ENCODE peak calls at places on chromosomes 13 and 19, in four cellular contexts. One of them, this sample, is unnamed.

GRCh38 chr13:40477623-40478608 is 188.5 kb downstream of the FOXO1 start:
- DNase-seq in psoas muscle: peak; percentile 82
- DNase-seq in thoracic aorta: no peak
- DNase-seq in D721Med: no peak
- DNase-seq in this sample: peak; percentile 62

GRCh38 chr19:55447421-55448174 is 4.5 kb upstream of the SHISA7 start:
- DNase-seq in psoas muscle: no peak
- DNase-seq in thoracic aorta: no peak
- DNase-seq in D721Med: no peak
- DNase-seq in this sample: no peak

GRCh38 chr19:34589730-34590129 is 87.2 kb downstream of the SCGB2B2 start:
- DNase-seq in psoas muscle: no peak
- DNase-seq in thoracic aorta: no peak
- DNase-seq in D721Med: no peak
- DNase-seq in this sample: no peak

GRCh38 chr13:71659427-71659826 is 207.6 kb downstream of the DACH1 start:
- DNase-seq in psoas muscle: no peak
- DNase-seq in thoracic aorta: no peak
- DNase-seq in D721Med: no peak
- DNase-seq in this sample: no peak

GRCh38 chr19:2865334-2866221 is 1.6 kb upstream of the ZNF556 start:
- DNase-seq in psoas muscle: no peak
- DNase-seq in thoracic aorta: no peak
- DNase-seq in D721Med: no peak
- DNase-seq in this sample: no peak

GRCh38 chr13:75372517-75372916 is 109.5 kb downstream of the TBC1D4 start:
- DNase-seq in psoas muscle: no peak
- DNase-seq in thoracic aorta: no peak
- DNase-seq in D721Med: no peak
- DNase-seq in this sample: no peak

GRCh38 chr13:71015021-71015420 is 852.0 kb downstream of the DACH1 start:
- DNase-seq in psoas muscle: no peak
- DNase-seq in thoracic aorta: no peak
- DNase-seq in D721Med: no peak
- DNase-seq in this sample: no peak

GRCh38 chr19:46442808-46443450 is 14.2 kb upstream of the PNMA8C start:
- DNase-seq in psoas muscle: no peak
- DNase-seq in thoracic aorta: no peak
- DNase-seq in D721Med: no peak
- DNase-seq in this sample: no peak

GRCh38 chr13:91269237-91269636 is 78.2 kb upstream of the MIR17HG start:
- DNase-seq in psoas muscle: no peak
- DNase-seq in thoracic aorta: no peak
- DNase-seq in D721Med: no peak
- DNase-seq in this sample: no peak

GRCh38 chr19:31518626-31519025 is 169.4 kb upstream of the TSHZ3 start:
- DNase-seq in psoas muscle: no peak
- DNase-seq in thoracic aorta: no peak
- DNase-seq in D721Med: no peak
- DNase-seq in this sample: no peak

GRCh38 chr13:31639443-31640163 is 99.7 kb upstream of the RXFP2 start:
- DNase-seq in psoas muscle: no peak
- DNase-seq in thoracic aorta: no peak
- DNase-seq in D721Med: no peak
- DNase-seq in this sample: no peak

GRCh38 chr19:19261350-19262189 is 11.5 kb downstream of the TM6SF2 start:
- DNase-seq in psoas muscle: no peak
- DNase-seq in thoracic aorta: no peak
- DNase-seq in D721Med: no peak
- DNase-seq in this sample: no peak

GRCh38 chr19:30696514-30696913 is 324.3 kb downstream of the ZNF536 start:
- DNase-seq in psoas muscle: no peak
- DNase-seq in thoracic aorta: no peak
- DNase-seq in D721Med: peak; percentile 49
- DNase-seq in this sample: no peak

GRCh38 chr13:104085611-104086010 is 1019.4 kb upstream of the SLC10A2 start:
- DNase-seq in psoas muscle: no peak
- DNase-seq in thoracic aorta: no peak
- DNase-seq in D721Med: no peak
- DNase-seq in this sample: no peak

GRCh38 chr19:48363500-48363809 is 285 bp downstream of the TMEM143 start:
- DNase-seq in psoas muscle: no peak
- DNase-seq in thoracic aorta: no peak
- DNase-seq in D721Med: no peak
- DNase-seq in this sample: no peak

GRCh38 chr19:6809262-6809661 is 36.8 kb downstream of the VAV1 start:
- DNase-seq in psoas muscle: no peak
- DNase-seq in thoracic aorta: no peak
- DNase-seq in D721Med: no peak
- DNase-seq in this sample: no peak

GRCh38 chr13:111916201-111916600 is 150.7 kb upstream of the SOX1 start:
- DNase-seq in psoas muscle: no peak
- DNase-seq in thoracic aorta: no peak
- DNase-seq in D721Med: no peak
- DNase-seq in this sample: no peak

GRCh38 chr13:44331912-44332840 is 41.4 kb upstream of the SERP2 start:
- DNase-seq in psoas muscle: peak; percentile 70
- DNase-seq in thoracic aorta: peak; percentile 71
- DNase-seq in D721Med: no peak
- DNase-seq in this sample: peak; percentile 69

GRCh38 chr19:38644719-38645118 is 2.7 kb upstream of the ACTN4 start:
- DNase-seq in psoas muscle: no peak
- DNase-seq in thoracic aorta: no peak
- DNase-seq in D721Med: no peak
- DNase-seq in this sample: no peak

GRCh38 chr13:48595330-48596127 is 58.2 kb upstream of the CYSLTR2 start:
- DNase-seq in psoas muscle: no peak
- DNase-seq in thoracic aorta: no peak
- DNase-seq in D721Med: no peak
- DNase-seq in this sample: peak; percentile 49

GRCh38 chr19:34499155-34499834 is 17.7 kb downstream of the WTIP start:
- DNase-seq in psoas muscle: no peak
- DNase-seq in thoracic aorta: no peak
- DNase-seq in D721Med: no peak
- DNase-seq in this sample: no peak

GRCh38 chr19:13212759-13213330 is 62.6 kb downstream of the IER2 start:
- DNase-seq in psoas muscle: peak; percentile 71
- DNase-seq in thoracic aorta: no peak
- DNase-seq in D721Med: no peak
- DNase-seq in this sample: peak; percentile 50

GRCh38 chr19:44718441-44719261 is 19.7 kb downstream of the CEACAM16 start:
- DNase-seq in psoas muscle: peak; percentile 71
- DNase-seq in thoracic aorta: peak; percentile 36
- DNase-seq in D721Med: no peak
- DNase-seq in this sample: peak; percentile 78

GRCh38 chr19:49441210-49441959 is at the start of gene SLC17A7:
- DNase-seq in psoas muscle: peak; percentile 83
- DNase-seq in thoracic aorta: no peak
- DNase-seq in D721Med: peak; percentile 87
- DNase-seq in this sample: peak; percentile 63

GRCh38 chr13:29472317-29472961 is 123.0 kb downstream of the SLC7A1 start:
- DNase-seq in psoas muscle: no peak
- DNase-seq in thoracic aorta: no peak
- DNase-seq in D721Med: no peak
- DNase-seq in this sample: no peak

GRCh38 chr19:47726467-47726866 is 13.2 kb downstream of the EHD2 start:
- DNase-seq in psoas muscle: no peak
- DNase-seq in thoracic aorta: no peak
- DNase-seq in D721Med: no peak
- DNase-seq in this sample: no peak

GRCh38 chr19:17576758-17577532 is 21.5 kb downstream of the COLGALT1 start:
- DNase-seq in psoas muscle: peak; percentile 80
- DNase-seq in thoracic aorta: no peak
- DNase-seq in D721Med: no peak
- DNase-seq in this sample: no peak

GRCh38 chr19:51111606-51112005 is 3.4 kb upstream of the CTU1 start:
- DNase-seq in psoas muscle: no peak
- DNase-seq in thoracic aorta: no peak
- DNase-seq in D721Med: no peak
- DNase-seq in this sample: no peak
- TF ChIP-seq CTCF in psoas muscle: no peak
- TF ChIP-seq CTCF in thoracic aorta: no peak
- TF ChIP-seq CTCF in D721Med: no peak
- TF ChIP-seq CTCF in this sample: no peak

GRCh38 chr13:106520205-106521004 is 15.1 kb downstream of the EFNB2 start:
- DNase-seq in psoas muscle: no peak
- DNase-seq in thoracic aorta: no peak
- DNase-seq in D721Med: no peak
- DNase-seq in this sample: no peak
- TF ChIP-seq CTCF in psoas muscle: peak; percentile 35
- TF ChIP-seq CTCF in thoracic aorta: peak; percentile 55
- TF ChIP-seq CTCF in D721Med: peak; percentile 8
- TF ChIP-seq CTCF in this sample: peak; percentile 63

GRCh38 chr19:35790981-35791813 is 15.8 kb downstream of the ARHGAP33 start:
- DNase-seq in psoas muscle: no peak
- DNase-seq in thoracic aorta: no peak
- DNase-seq in D721Med: no peak
- DNase-seq in this sample: no peak
- TF ChIP-seq CTCF in psoas muscle: no peak
- TF ChIP-seq CTCF in thoracic aorta: no peak
- TF ChIP-seq CTCF in D721Med: peak; percentile 21
- TF ChIP-seq CTCF in this sample: peak; percentile 10

DNA sequence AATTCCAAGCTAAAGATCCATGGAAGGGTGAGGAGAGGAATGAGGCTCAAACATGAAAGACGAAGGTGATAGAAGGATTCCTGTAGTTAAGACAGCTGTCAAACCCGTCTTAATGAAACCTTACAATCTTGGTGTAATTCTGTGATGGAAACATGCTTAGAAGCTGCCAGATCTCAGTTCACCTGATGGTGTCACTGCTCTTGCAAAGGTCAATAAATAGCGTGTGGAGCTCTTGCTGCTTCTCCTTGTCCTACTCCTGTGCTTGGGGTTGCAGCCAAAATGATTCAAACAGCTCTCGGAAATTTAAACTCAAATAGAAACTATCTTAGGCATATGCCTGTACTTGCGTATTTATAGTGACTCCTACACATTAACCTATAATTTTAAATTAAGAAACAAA is 1705.0 kb downstream of the OLFM4 start:
- DNase-seq in psoas muscle: no peak
- DNase-seq in thoracic aorta: no peak
- DNase-seq in D721Med: no peak
- DNase-seq in this sample: no peak
- TF ChIP-seq CTCF in psoas muscle: no peak
- TF ChIP-seq CTCF in thoracic aorta: no peak
- TF ChIP-seq CTCF in D721Med: no peak
- TF ChIP-seq CTCF in this sample: no peak

GRCh38 chr19:1003283-1003682 is 3.1 kb downstream of the GRIN3B start:
- DNase-seq in psoas muscle: no peak
- DNase-seq in thoracic aorta: no peak
- DNase-seq in D721Med: no peak
- DNase-seq in this sample: no peak

GRCh38 chr19:1002600-1002999 is 2.4 kb downstream of the GRIN3B start:
- DNase-seq in psoas muscle: no peak
- DNase-seq in thoracic aorta: no peak
- DNase-seq in D721Med: no peak
- DNase-seq in this sample: no peak

GRCh38 chr19:1000095-1000494 is at the start of gene GRIN3B:
- DNase-seq in psoas muscle: peak; percentile 76
- DNase-seq in thoracic aorta: no peak
- DNase-seq in D721Med: peak; percentile 94
- DNase-seq in this sample: no peak

GRCh38 chr19:1000591-1001537 is 645 bp downstream of the GRIN3B start:
- DNase-seq in psoas muscle: no peak
- DNase-seq in thoracic aorta: no peak
- DNase-seq in D721Med: peak; percentile 60
- DNase-seq in this sample: no peak

GRCh38 chr19:1001538-1002166 is 1.4 kb downstream of the GRIN3B start:
- DNase-seq in psoas muscle: peak; percentile 80
- DNase-seq in thoracic aorta: no peak
- DNase-seq in D721Med: peak; percentile 81
- DNase-seq in this sample: no peak
- TF ChIP-seq CTCF in psoas muscle: peak; percentile 87
- TF ChIP-seq CTCF in thoracic aorta: peak; percentile 91
- TF ChIP-seq CTCF in D721Med: peak; percentile 74
- TF ChIP-seq CTCF in this sample: peak; percentile 93

GRCh38 chr19:52901842-52902241 is 4.4 kb upstream of the ZNF320 start:
- DNase-seq in psoas muscle: no peak
- DNase-seq in thoracic aorta: no peak
- DNase-seq in D721Med: no peak
- DNase-seq in this sample: no peak

GRCh38 chr19:52898101-52898500 is 666 bp upstream of the ZNF320 start:
- DNase-seq in psoas muscle: no peak
- DNase-seq in thoracic aorta: no peak
- DNase-seq in D721Med: no peak
- DNase-seq in this sample: no peak

GRCh38 chr19:52904052-52904451 is 6.6 kb upstream of the ZNF320 start:
- DNase-seq in psoas muscle: no peak
- DNase-seq in thoracic aorta: no peak
- DNase-seq in D721Med: no peak
- DNase-seq in this sample: no peak
- TF ChIP-seq CTCF in psoas muscle: no peak
- TF ChIP-seq CTCF in thoracic aorta: no peak
- TF ChIP-seq CTCF in D721Med: no peak
- TF ChIP-seq CTCF in this sample: no peak

GRCh38 chr19:5032101-5032967 is 63.4 kb downstream of the KDM4B start:
- DNase-seq in psoas muscle: no peak
- DNase-seq in thoracic aorta: no peak
- DNase-seq in D721Med: no peak
- DNase-seq in this sample: peak; percentile 54
- TF ChIP-seq CTCF in psoas muscle: no peak
- TF ChIP-seq CTCF in thoracic aorta: no peak
- TF ChIP-seq CTCF in D721Med: no peak
- TF ChIP-seq CTCF in this sample: peak; percentile 55

This sample was measured in left ventricle myocardium inferior.